ENCODE peak calls at places on chromosomes 6 and 20, in five cellular contexts. One of them, this sample, is unnamed.

GRCh38 chr20:62822788-62823651 is 6.2 kb downstream of the COL9A3 start:
- DNase-seq in left ventricle myocardium inferior: no peak
- DNase-seq in GM23248: peak
- DNase-seq in pancreas: no peak
- DNase-seq in effector memory CD4-positive, alpha-beta T cell: no peak
- DNase-seq in this sample: no peak

GRCh38 chr20:9407805-9408421 is 106.5 kb upstream of the LAMP5 start:
- DNase-seq in pancreas: peak
- DNase-seq in left ventricle myocardium inferior: no peak
- DNase-seq in effector memory CD4-positive, alpha-beta T cell: no peak
- DNase-seq in GM23248: peak
- DNase-seq in this sample: peak

GRCh38 chr6:35148167-35148741 is 7.1 kb upstream of the TCP11 start:
- DNase-seq in left ventricle myocardium inferior: no peak
- DNase-seq in pancreas: no peak
- DNase-seq in GM23248: peak
- DNase-seq in effector memory CD4-positive, alpha-beta T cell: no peak
- DNase-seq in this sample: peak

GRCh38 chr20:63974402-63975200 is 4.8 kb downstream of the SAMD10 start:
- DNase-seq in pancreas: peak
- DNase-seq in effector memory CD4-positive, alpha-beta T cell: no peak
- DNase-seq in left ventricle myocardium inferior: peak
- DNase-seq in GM23248: no peak
- DNase-seq in this sample: no peak

GRCh38 chr6:122389704-122390103 is 9.7 kb upstream of the HSF2 start:
- DNase-seq in pancreas: no peak
- DNase-seq in effector memory CD4-positive, alpha-beta T cell: no peak
- DNase-seq in GM23248: peak
- DNase-seq in left ventricle myocardium inferior: no peak
- DNase-seq in this sample: no peak

GRCh38 chr20:8790442-8791074 is 278.3 kb upstream of the PLCB4 start:
- DNase-seq in pancreas: no peak
- DNase-seq in effector memory CD4-positive, alpha-beta T cell: no peak
- DNase-seq in GM23248: peak
- DNase-seq in left ventricle myocardium inferior: no peak
- DNase-seq in this sample: peak

GRCh38 chr6:13517116-13517515 is 29.7 kb upstream of the GFOD1 start:
- DNase-seq in GM23248: no peak
- DNase-seq in effector memory CD4-positive, alpha-beta T cell: no peak
- DNase-seq in pancreas: no peak
- DNase-seq in left ventricle myocardium inferior: no peak
- DNase-seq in this sample: no peak

GRCh38 chr6:168035098-168035660 is 37.7 kb downstream of the KIF25 start:
- DNase-seq in GM23248: peak
- DNase-seq in left ventricle myocardium inferior: peak
- DNase-seq in pancreas: no peak
- DNase-seq in effector memory CD4-positive, alpha-beta T cell: no peak
- DNase-seq in this sample: peak

GRCh38 chr6:146546440-146546839 is 2.8 kb downstream of the RAB32 start:
- DNase-seq in effector memory CD4-positive, alpha-beta T cell: no peak
- DNase-seq in pancreas: no peak
- DNase-seq in left ventricle myocardium inferior: no peak
- DNase-seq in GM23248: peak
- DNase-seq in this sample: peak

GRCh38 chr6:161064915-161065314 is 73.3 kb downstream of the MAP3K4 start:
- DNase-seq in effector memory CD4-positive, alpha-beta T cell: no peak
- DNase-seq in pancreas: no peak
- DNase-seq in left ventricle myocardium inferior: no peak
- DNase-seq in GM23248: no peak
- DNase-seq in this sample: no peak

GRCh38 chr6:108250240-108250866 is 10.5 kb downstream of the SNX3 start:
- DNase-seq in effector memory CD4-positive, alpha-beta T cell: no peak
- DNase-seq in pancreas: no peak
- DNase-seq in left ventricle myocardium inferior: no peak
- DNase-seq in GM23248: peak
- DNase-seq in this sample: peak

GRCh38 chr20:64022671-64023070 is 13.3 kb upstream of the C20orf204 start:
- DNase-seq in GM23248: no peak
- DNase-seq in pancreas: no peak
- DNase-seq in effector memory CD4-positive, alpha-beta T cell: no peak
- DNase-seq in left ventricle myocardium inferior: no peak
- DNase-seq in this sample: no peak

GRCh38 chr6:53044071-53044470 is 21.1 kb upstream of the FBXO9 start:
- DNase-seq in left ventricle myocardium inferior: no peak
- DNase-seq in GM23248: peak
- DNase-seq in effector memory CD4-positive, alpha-beta T cell: no peak
- DNase-seq in pancreas: no peak
- DNase-seq in this sample: peak

GRCh38 chr6:113375950-113376846 is 480.9 kb upstream of the MARCKS start:
- DNase-seq in pancreas: no peak
- DNase-seq in effector memory CD4-positive, alpha-beta T cell: no peak
- DNase-seq in GM23248: peak
- DNase-seq in left ventricle myocardium inferior: no peak
- DNase-seq in this sample: peak

GRCh38 chr6:80210618-80211017 is 104.1 kb downstream of the BCKDHB start:
- DNase-seq in effector memory CD4-positive, alpha-beta T cell: no peak
- DNase-seq in pancreas: no peak
- DNase-seq in GM23248: no peak
- DNase-seq in left ventricle myocardium inferior: peak
- DNase-seq in this sample: no peak

GRCh38 chr6:80214436-80215022 is 108.1 kb downstream of the BCKDHB start:
- DNase-seq in GM23248: peak
- DNase-seq in effector memory CD4-positive, alpha-beta T cell: no peak
- DNase-seq in left ventricle myocardium inferior: peak
- DNase-seq in pancreas: no peak
- DNase-seq in this sample: peak

GRCh38 chr6:80215063-80215462 is 108.6 kb downstream of the BCKDHB start:
- DNase-seq in GM23248: no peak
- DNase-seq in left ventricle myocardium inferior: no peak
- DNase-seq in effector memory CD4-positive, alpha-beta T cell: no peak
- DNase-seq in pancreas: no peak
- DNase-seq in this sample: no peak

GRCh38 chr6:80209434-80209833 is 103.0 kb downstream of the BCKDHB start:
- DNase-seq in left ventricle myocardium inferior: no peak
- DNase-seq in GM23248: no peak
- DNase-seq in pancreas: no peak
- DNase-seq in effector memory CD4-positive, alpha-beta T cell: no peak
- DNase-seq in this sample: no peak

DNA sequence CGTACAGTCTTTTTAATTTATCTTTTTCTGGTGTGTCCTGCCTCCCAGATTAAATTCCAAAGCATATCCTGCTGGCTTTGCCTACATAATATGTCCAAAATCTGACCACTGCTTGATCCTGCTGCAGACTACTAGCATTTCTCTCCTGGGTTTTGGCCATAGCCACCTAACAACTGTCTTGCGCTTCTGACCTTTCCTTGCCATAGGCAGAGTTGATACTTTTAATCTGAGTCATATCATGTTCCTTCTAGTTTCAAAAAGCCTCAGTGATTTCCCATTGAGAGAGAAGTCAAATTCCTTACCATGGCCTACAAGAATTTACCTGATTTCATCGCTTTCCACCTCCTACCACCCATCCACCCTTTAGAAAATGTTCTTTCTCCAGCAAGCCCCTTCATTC is 104.8 kb downstream of the BCKDHB start:
- DNase-seq in GM23248: peak
- DNase-seq in effector memory CD4-positive, alpha-beta T cell: no peak
- DNase-seq in left ventricle myocardium inferior: no peak
- DNase-seq in pancreas: no peak
- DNase-seq in this sample: peak
- H3K27ac ChIP-seq in GM23248: no peak
- H3K27ac ChIP-seq in effector memory CD4-positive, alpha-beta T cell: no peak
- H3K27ac ChIP-seq in left ventricle myocardium inferior: peak
- H3K27ac ChIP-seq in pancreas: no peak
- H3K27ac ChIP-seq in this sample: no peak

GRCh38 chr20:56924976-56925695 is 296.0 kb downstream of the TFAP2C start:
- DNase-seq in GM23248: peak
- DNase-seq in effector memory CD4-positive, alpha-beta T cell: no peak
- DNase-seq in pancreas: no peak
- DNase-seq in left ventricle myocardium inferior: no peak
- DNase-seq in this sample: no peak
- H3K4me3 ChIP-seq in GM23248: peak
- H3K4me3 ChIP-seq in effector memory CD4-positive, alpha-beta T cell: no peak
- H3K4me3 ChIP-seq in pancreas: no peak
- H3K4me3 ChIP-seq in left ventricle myocardium inferior: peak
- H3K4me3 ChIP-seq in this sample: no peak

DNA sequence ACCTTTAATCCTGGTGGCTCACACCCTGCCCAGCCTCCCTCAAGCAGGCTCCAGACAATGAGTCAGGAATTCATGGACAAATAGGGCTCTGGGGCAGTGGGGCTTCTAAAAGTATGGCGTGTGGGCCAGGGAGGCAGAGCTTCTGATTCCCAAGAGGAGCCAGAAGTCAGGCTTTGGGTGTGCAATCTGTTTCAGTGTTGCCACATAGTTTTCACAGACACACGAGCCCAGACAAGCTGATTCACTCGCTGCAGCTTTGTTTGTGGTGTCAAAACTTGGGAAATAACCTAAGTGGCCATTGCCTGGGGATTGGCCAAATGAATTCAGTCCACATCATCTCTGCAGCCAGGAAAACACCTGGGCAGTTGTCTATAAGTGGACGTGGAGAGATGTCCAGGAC is 9.2 kb downstream of the PEDS1 start:
- DNase-seq in effector memory CD4-positive, alpha-beta T cell: no peak
- DNase-seq in pancreas: no peak
- DNase-seq in left ventricle myocardium inferior: no peak
- DNase-seq in GM23248: peak
- DNase-seq in this sample: peak
- H3K27ac ChIP-seq in effector memory CD4-positive, alpha-beta T cell: no peak
- H3K27ac ChIP-seq in pancreas: peak
- H3K27ac ChIP-seq in left ventricle myocardium inferior: peak
- H3K27ac ChIP-seq in GM23248: peak
- H3K27ac ChIP-seq in this sample: peak

GRCh38 chr20:2336471-2336870 is 40.7 kb downstream of the TGM3 start:
- DNase-seq in left ventricle myocardium inferior: no peak
- DNase-seq in pancreas: peak
- DNase-seq in effector memory CD4-positive, alpha-beta T cell: no peak
- DNase-seq in GM23248: no peak
- DNase-seq in this sample: no peak

GRCh38 chr20:2340136-2340535 is 40.6 kb upstream of the TGM6 start:
- DNase-seq in GM23248: no peak
- DNase-seq in left ventricle myocardium inferior: no peak
- DNase-seq in effector memory CD4-positive, alpha-beta T cell: no peak
- DNase-seq in pancreas: no peak
- DNase-seq in this sample: no peak

GRCh38 chr20:2340823-2341222 is 39.9 kb upstream of the TGM6 start:
- DNase-seq in GM23248: no peak
- DNase-seq in effector memory CD4-positive, alpha-beta T cell: no peak
- DNase-seq in pancreas: no peak
- DNase-seq in left ventricle myocardium inferior: no peak
- DNase-seq in this sample: no peak

GRCh38 chr20:2337142-2337541 is 41.3 kb downstream of the TGM3 start:
- DNase-seq in left ventricle myocardium inferior: no peak
- DNase-seq in pancreas: peak
- DNase-seq in effector memory CD4-positive, alpha-beta T cell: no peak
- DNase-seq in GM23248: no peak
- DNase-seq in this sample: no peak

DNA sequence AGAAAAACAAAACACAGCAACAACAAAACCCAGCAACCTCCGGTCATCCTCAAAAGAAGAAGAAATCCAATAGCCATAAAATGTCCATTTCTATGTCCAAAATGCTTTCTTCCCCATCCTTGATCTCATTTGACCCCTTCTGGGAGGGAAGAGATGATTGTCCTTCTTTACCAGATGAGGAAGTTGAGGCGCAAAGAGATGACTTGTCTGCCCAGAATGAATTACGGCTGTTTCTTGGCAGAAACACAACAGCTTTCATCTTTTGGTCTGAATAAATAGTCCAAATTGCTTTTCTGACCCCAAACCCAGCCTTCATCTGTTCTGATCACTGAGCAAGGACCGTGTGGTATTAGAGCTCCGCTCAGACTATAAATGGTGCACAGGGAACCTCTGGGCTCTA is 42.0 kb upstream of the TGM6 start:
- DNase-seq in effector memory CD4-positive, alpha-beta T cell: no peak
- DNase-seq in GM23248: no peak
- DNase-seq in left ventricle myocardium inferior: no peak
- DNase-seq in pancreas: no peak
- DNase-seq in this sample: no peak
- H3K4me3 ChIP-seq in effector memory CD4-positive, alpha-beta T cell: no peak
- H3K4me3 ChIP-seq in GM23248: no peak
- H3K4me3 ChIP-seq in left ventricle myocardium inferior: no peak
- H3K4me3 ChIP-seq in pancreas: no peak
- H3K4me3 ChIP-seq in this sample: no peak